ENCODE peak calls at places on chromosomes 16 and 17, in five cellular contexts. One of them, this sample, is unnamed.

GRCh38 chr16:57834936-57835335 is 32.6 kb upstream of the KIFC3 start:
- DNase-seq in AG08396: no peak
- DNase-seq in mammary epithelial cell: peak; percentile 84
- DNase-seq in amygdala: no peak
- DNase-seq in A549: peak; percentile 64
- DNase-seq in this sample: peak; percentile 87

GRCh38 chr17:15038656-15039055 is 226.5 kb downstream of the PMP22 start:
- DNase-seq in AG08396: no peak
- DNase-seq in mammary epithelial cell: peak; percentile 23
- DNase-seq in amygdala: no peak
- DNase-seq in A549: no peak
- DNase-seq in this sample: peak; percentile 67

GRCh38 chr16:85615014-85615851 is 2.1 kb downstream of the GSE1 start:
- DNase-seq in A549: peak; percentile 43
- DNase-seq in amygdala: no peak
- DNase-seq in AG08396: no peak
- DNase-seq in mammary epithelial cell: peak; percentile 52
- DNase-seq in this sample: peak; percentile 93

GRCh38 chr16:66335704-66336329 is 30.7 kb upstream of the CDH5 start:
- DNase-seq in amygdala: peak; percentile 51
- DNase-seq in mammary epithelial cell: no peak
- DNase-seq in AG08396: no peak
- DNase-seq in A549: no peak
- DNase-seq in this sample: no peak

GRCh38 chr17:1241904-1242303 is 28.3 kb upstream of the BHLHA9 start:
- DNase-seq in amygdala: no peak
- DNase-seq in A549: no peak
- DNase-seq in mammary epithelial cell: no peak
- DNase-seq in AG08396: no peak
- DNase-seq in this sample: peak; percentile 9

GRCh38 chr17:67276075-67276474 is 31.1 kb upstream of the HELZ start:
- DNase-seq in A549: no peak
- DNase-seq in AG08396: no peak
- DNase-seq in mammary epithelial cell: no peak
- DNase-seq in amygdala: no peak
- DNase-seq in this sample: no peak

GRCh38 chr17:17839792-17840707 is 3.3 kb upstream of the SREBF1 start:
- DNase-seq in A549: peak; percentile 95
- DNase-seq in mammary epithelial cell: peak; percentile 97
- DNase-seq in amygdala: peak; percentile 87
- DNase-seq in AG08396: peak; percentile 96
- DNase-seq in this sample: peak; percentile 92

GRCh38 chr17:42608692-42609181 is 437 bp downstream of the RETREG3 start:
- DNase-seq in amygdala: no peak
- DNase-seq in A549: no peak
- DNase-seq in mammary epithelial cell: no peak
- DNase-seq in AG08396: no peak
- DNase-seq in this sample: peak; percentile 4

GRCh38 chr16:13379266-13379665 is 477.9 kb downstream of the SHISA9 start:
- DNase-seq in mammary epithelial cell: no peak
- DNase-seq in AG08396: no peak
- DNase-seq in amygdala: no peak
- DNase-seq in A549: no peak
- DNase-seq in this sample: no peak

GRCh38 chr17:34883106-34884000 is 77.9 kb downstream of the CCT6B start:
- DNase-seq in amygdala: no peak
- DNase-seq in A549: no peak
- DNase-seq in AG08396: no peak
- DNase-seq in mammary epithelial cell: no peak
- DNase-seq in this sample: no peak

GRCh38 chr16:80507538-80507937 is 33.3 kb upstream of the DYNLRB2 start:
- DNase-seq in A549: no peak
- DNase-seq in AG08396: no peak
- DNase-seq in amygdala: no peak
- DNase-seq in mammary epithelial cell: no peak
- DNase-seq in this sample: no peak

GRCh38 chr16:56226187-56226586 is 34.9 kb downstream of the GNAO1 start:
- DNase-seq in mammary epithelial cell: no peak
- DNase-seq in A549: no peak
- DNase-seq in amygdala: no peak
- DNase-seq in AG08396: no peak
- DNase-seq in this sample: no peak

GRCh38 chr16:86549076-86549892 is 5.8 kb downstream of the MTHFSD start:
- DNase-seq in mammary epithelial cell: no peak
- DNase-seq in amygdala: no peak
- DNase-seq in A549: no peak
- DNase-seq in AG08396: no peak
- DNase-seq in this sample: no peak

GRCh38 chr17:6938637-6939036 is 57.2 kb upstream of the ALOX12 start:
- DNase-seq in mammary epithelial cell: no peak
- DNase-seq in AG08396: no peak
- DNase-seq in amygdala: no peak
- DNase-seq in A549: no peak
- DNase-seq in this sample: no peak

GRCh38 chr17:41741709-41742108 is 7.3 kb upstream of the HAP1 start:
- DNase-seq in A549: no peak
- DNase-seq in amygdala: no peak
- DNase-seq in AG08396: no peak
- DNase-seq in mammary epithelial cell: no peak
- DNase-seq in this sample: no peak

GRCh38 chr17:16300554-16300953 is 52.7 kb downstream of the CENPV start:
- DNase-seq in AG08396: no peak
- DNase-seq in A549: no peak
- DNase-seq in mammary epithelial cell: no peak
- DNase-seq in amygdala: no peak
- DNase-seq in this sample: no peak

GRCh38 chr17:4974064-4974670 is 6.5 kb upstream of the SPAG7 start:
- DNase-seq in mammary epithelial cell: no peak
- DNase-seq in AG08396: no peak
- DNase-seq in amygdala: no peak
- DNase-seq in A549: no peak
- DNase-seq in this sample: no peak

GRCh38 chr17:82419471-82419995 is 1.1 kb upstream of the OGFOD3 start:
- DNase-seq in amygdala: no peak
- DNase-seq in AG08396: peak; percentile 36
- DNase-seq in mammary epithelial cell: no peak
- DNase-seq in A549: no peak
- DNase-seq in this sample: no peak

GRCh38 chr17:34254651-34255380 is at the start of gene CCL2:
- DNase-seq in mammary epithelial cell: no peak
- DNase-seq in amygdala: peak; percentile 14
- DNase-seq in A549: peak; percentile 75
- DNase-seq in AG08396: peak; percentile 62
- DNase-seq in this sample: peak; percentile 50

GRCh38 chr17:50443492-50444051 is 17.6 kb downstream of the ACSF2 start:
- DNase-seq in amygdala: no peak
- DNase-seq in A549: no peak
- DNase-seq in mammary epithelial cell: no peak
- DNase-seq in AG08396: no peak
- DNase-seq in this sample: no peak

GRCh38 chr17:13635951-13636350 is 34.2 kb upstream of the HS3ST3A1 start:
- DNase-seq in A549: no peak
- DNase-seq in AG08396: no peak
- DNase-seq in amygdala: no peak
- DNase-seq in mammary epithelial cell: no peak
- DNase-seq in this sample: no peak

GRCh38 chr16:24701521-24701951 is 27.9 kb upstream of the TNRC6A start:
- DNase-seq in AG08396: no peak
- DNase-seq in amygdala: no peak
- DNase-seq in A549: no peak
- DNase-seq in mammary epithelial cell: no peak
- DNase-seq in this sample: no peak

GRCh38 chr16:4200000-4200780 is 41.7 kb downstream of the SRL start:
- DNase-seq in mammary epithelial cell: peak; percentile 51
- DNase-seq in A549: peak; percentile 74
- DNase-seq in amygdala: peak; percentile 23
- DNase-seq in AG08396: peak; percentile 80
- DNase-seq in this sample: peak; percentile 50

GRCh38 chr16:9123871-9124270 is 32.4 kb downstream of the HAPSTR1 start:
- DNase-seq in A549: peak; percentile 86
- DNase-seq in amygdala: no peak
- DNase-seq in mammary epithelial cell: peak; percentile 52
- DNase-seq in AG08396: no peak
- DNase-seq in this sample: peak; percentile 47

GRCh38 chr17:41970901-41971331 is 4.3 kb downstream of the CNP start:
- DNase-seq in amygdala: no peak
- DNase-seq in AG08396: peak; percentile 2
- DNase-seq in A549: no peak
- DNase-seq in mammary epithelial cell: no peak
- DNase-seq in this sample: no peak

GRCh38 chr16:9050102-9050830 is 41.2 kb upstream of the HAPSTR1 start:
- DNase-seq in amygdala: no peak
- DNase-seq in mammary epithelial cell: no peak
- DNase-seq in A549: no peak
- DNase-seq in AG08396: no peak
- DNase-seq in this sample: peak; percentile 24

GRCh38 chr16:86286991-86287640 is 223.2 kb upstream of the FOXF1 start:
- DNase-seq in amygdala: no peak
- DNase-seq in A549: no peak
- DNase-seq in mammary epithelial cell: no peak
- DNase-seq in AG08396: peak; percentile 42
- DNase-seq in this sample: no peak

GRCh38 chr17:9484789-9485188 is 90.8 kb downstream of the STX8 start:
- DNase-seq in amygdala: no peak
- DNase-seq in A549: no peak
- DNase-seq in mammary epithelial cell: no peak
- DNase-seq in AG08396: peak; percentile 50
- DNase-seq in this sample: peak; percentile 2